ENCODE peak calls at places on chromosomes 7 and 10, in ten cellular contexts. J, H, S, Q, Z, D, O, I, M and A are unnamed samples.

GRCh38 chr7:159025161-159025779 is 119.4 kb downstream of the VIPR2 start:
- DNase-seq in J (no peak), H (no peak), S (no peak), Q (no peak), Z (no peak), D (no peak), O (no peak), I (no peak), M (no peak), A (no peak)

GRCh38 chr7:21960922-21961321 is 15.2 kb upstream of the CDCA7L start:
- DNase-seq in J (no peak), H (no peak), S (no peak), Q (no peak), Z (no peak), D (no peak), O (no peak), I (peak; percentile 79), M (no peak), A (peak; percentile 81)

GRCh38 chr7:120996333-120996982 is 7.9 kb downstream of the CPED1 start:
- DNase-seq in J (no peak), H (no peak), S (no peak), Q (peak; percentile 2), Z (no peak), D (no peak), O (no peak), I (peak; percentile 90), M (no peak), A (peak; percentile 89)

GRCh38 chr10:44648691-44649090 is 262.4 kb upstream of the TMEM72 start:
- DNase-seq in J (no peak), H (no peak), S (no peak), Q (no peak), Z (no peak), D (no peak), O (no peak), I (no peak), M (no peak), A (no peak)

GRCh38 chr10:34480345-34480744 is 334.8 kb downstream of the PARD3 start:
- DNase-seq in J (no peak), H (no peak), S (no peak), Q (no peak), Z (no peak), D (no peak), O (no peak), I (no peak), M (no peak), A (peak; percentile 47)

GRCh38 chr7:92824450-92824849 is 11.9 kb downstream of the CDK6 start:
- DNase-seq in J (no peak), H (no peak), S (no peak), Q (no peak), Z (no peak), D (peak; percentile 24), O (no peak), I (no peak), M (no peak), A (no peak)

GRCh38 chr7:94998951-94999350 is 91.6 kb downstream of the PPP1R9A start:
- DNase-seq in J (no peak), H (no peak), S (no peak), Q (no peak), Z (no peak), D (no peak), O (no peak), I (no peak), M (no peak), A (no peak)

GRCh38 chr7:47580811-47581331 is 1.0 kb downstream of the TNS3 start:
- DNase-seq in J (no peak), H (no peak), S (no peak), Q (no peak), Z (peak; percentile 44), D (no peak), O (peak; percentile 72), I (no peak), M (peak; percentile 48), A (peak; percentile 44)

GRCh38 chr10:97333351-97333600 is 1.3 kb downstream of the FRAT2 start:
- DNase-seq in J (no peak), H (no peak), S (no peak), Q (no peak), Z (peak; percentile 62), D (no peak), O (peak; percentile 64), I (peak; percentile 20), M (peak; percentile 81), A (no peak)

GRCh38 chr7:44431091-44431608 is 59.3 kb downstream of the NUDCD3 start:
- DNase-seq in J (no peak), H (no peak), S (peak; percentile 20), Q (peak; percentile 54), Z (peak; percentile 18), D (no peak), O (no peak), I (no peak), M (peak; percentile 72), A (peak; percentile 9)

GRCh38 chr7:77980087-77980713 is 181.6 kb downstream of the PHTF2 start:
- DNase-seq in J (no peak), H (no peak), S (no peak), Q (no peak), Z (no peak), D (no peak), O (peak; percentile 53), I (no peak), M (no peak), A (no peak)

GRCh38 chr7:148447221-148447845 is 143.2 kb upstream of the C7orf33 start:
- DNase-seq in J (no peak), H (no peak), S (peak; percentile 10), Q (no peak), Z (no peak), D (no peak), O (no peak), I (no peak), M (no peak), A (peak; percentile 52)

GRCh38 chr10:49106451-49106850 is 8.9 kb downstream of the VSTM4 start:
- DNase-seq in J (no peak), H (no peak), S (no peak), Q (no peak), Z (no peak), D (no peak), O (no peak), I (no peak), M (no peak), A (no peak)

GRCh38 chr7:98970805-98971204 is 92.5 kb downstream of the TRRAP start:
- DNase-seq in J (no peak), H (no peak), S (no peak), Q (no peak), Z (no peak), D (no peak), O (no peak), I (no peak), M (no peak), A (no peak)

GRCh38 chr10:60677541-60678129 is 100.6 kb upstream of the CDK1 start:
- DNase-seq in J (no peak), H (no peak), S (no peak), Q (no peak), Z (peak; percentile 72), D (no peak), O (no peak), I (no peak), M (no peak), A (no peak)

GRCh38 chr7:132251327-132251659 is 325.0 kb downstream of the PLXNA4 start:
- DNase-seq in J (no peak), H (no peak), S (no peak), Q (peak; percentile 51), Z (peak; percentile 60), D (peak; percentile 62), O (no peak), I (no peak), M (peak; percentile 22), A (peak; percentile 79)

GRCh38 chr10:113386005-113386404 is 166.8 kb upstream of the HABP2 start:
- DNase-seq in J (no peak), H (no peak), S (no peak), Q (no peak), Z (no peak), D (no peak), O (no peak), I (peak; percentile 59), M (no peak), A (peak; percentile 91)

GRCh38 chr7:45073843-45074737 is 14.7 kb downstream of the NACAD start:
- DNase-seq in J (no peak), H (no peak), S (no peak), Q (no peak), Z (no peak), D (no peak), O (no peak), I (no peak), M (no peak), A (peak; percentile 30)

GRCh38 chr7:18202315-18203045 is 174.8 kb upstream of the PRPS1L1 start:
- DNase-seq in J (no peak), H (no peak), S (no peak), Q (no peak), Z (no peak), D (no peak), O (no peak), I (no peak), M (no peak), A (no peak)

GRCh38 chr7:96640054-96640453 is 69.6 kb downstream of the SEM1 start:
- DNase-seq in J (no peak), H (no peak), S (no peak), Q (no peak), Z (no peak), D (no peak), O (no peak), I (no peak), M (no peak), A (peak; percentile 3)

GRCh38 chr7:5595545-5596045 is 172.0 kb upstream of the TNRC18 start:
- DNase-seq in J (no peak), H (no peak), S (peak; percentile 31), Q (no peak), Z (no peak), D (no peak), O (no peak), I (peak; percentile 63), M (peak; percentile 67), A (peak; percentile 49)

GRCh38 chr10:16894834-16895233 is 77.6 kb upstream of the RSU1 start:
- DNase-seq in J (no peak), H (no peak), S (no peak), Q (no peak), Z (no peak), D (no peak), O (no peak), I (no peak), M (no peak), A (no peak)

GRCh38 chr7:53904355-53904754 is 637.8 kb upstream of the VSTM2A start:
- DNase-seq in J (no peak), H (no peak), S (no peak), Q (no peak), Z (no peak), D (no peak), O (no peak), I (no peak), M (peak; percentile 42), A (no peak)

GRCh38 chr7:133275008-133275407 is 22.1 kb downstream of the EXOC4 start:
- DNase-seq in J (no peak), H (no peak), S (no peak), Q (no peak), Z (peak; percentile 27), D (no peak), O (no peak), I (no peak), M (peak; percentile 48), A (peak; percentile 28)

GRCh38 chr10:117086545-117086944 is 51.5 kb downstream of the VAX1 start:
- DNase-seq in J (no peak), H (no peak), S (no peak), Q (no peak), Z (no peak), D (no peak), O (no peak), I (no peak), M (no peak), A (peak; percentile 48)

GRCh38 chr10:32377458-32378370 is 30.8 kb upstream of the EPC1 start:
- DNase-seq in J (no peak), H (no peak), S (peak; percentile 82), Q (peak; percentile 20), Z (peak; percentile 7), D (peak; percentile 27), O (peak; percentile 31), I (peak; percentile 17), M (peak; percentile 49), A (peak; percentile 59)

GRCh38 chr10:23314835-23315239 is 29.8 kb downstream of the C10orf67 start:
- DNase-seq in J (peak; percentile 17), H (no peak), S (peak; percentile 84), Q (peak; percentile 13), Z (peak; percentile 80), D (peak; percentile 0), O (peak; percentile 51), I (peak; percentile 77), M (peak; percentile 62), A (peak; percentile 88)

GRCh38 chr7:24448038-24448437 is 125.2 kb upstream of the PALS2 start:
- DNase-seq in J (no peak), H (no peak), S (no peak), Q (no peak), Z (no peak), D (no peak), O (no peak), I (no peak), M (no peak), A (no peak)